ENCODE peak calls at places on chromosomes 4 and X, in four cellular contexts. J is A549, U is HFFc6, E is neural progenitor cell. N is an unnamed sample.
A peak's percentile ranks its signal among the peaks of the same experiment; 100 is the strongest.

GRCh38 chr4:55124337-55125076 is 888 bp downstream of the KDR start:
- DNase-seq in J (no peak), U (no peak), E (peak; percentile 52), N (no peak)

GRCh38 chr4:70705856-70706461 is 15.8 kb upstream of the RUFY3 start:
- DNase-seq in J (no peak), U (peak; percentile 85), E (no peak), N (no peak)

GRCh38 chr4:39319678-39320077 is 46.5 kb downstream of the RFC1 start:
- DNase-seq in J (peak; percentile 53), U (peak; percentile 89), E (no peak), N (peak; percentile 20)

GRCh38 chr4:4875147-4875546 is 15.7 kb downstream of the MSX1 start:
- DNase-seq in J (no peak), U (no peak), E (peak; percentile 14), N (no peak)

GRCh38 chr4:173522160-173522873 is 7.7 kb downstream of the HAND2 start:
- DNase-seq in J (no peak), U (peak; percentile 86), E (peak; percentile 89), N (peak; percentile 63)

GRCh38 chrX:4655743-4656142 is 942.3 kb upstream of the PRKX start:
- DNase-seq in J (no peak), U (no peak), E (no peak), N (no peak)

GRCh38 chr4:148998719-148999118 is 556.5 kb upstream of the NR3C2 start:
- DNase-seq in J (peak; percentile 4), U (no peak), E (peak; percentile 68), N (no peak)

GRCh38 chrX:53538781-53539180 is 104.6 kb upstream of the HSD17B10 start:
- DNase-seq in J (no peak), U (no peak), E (no peak), N (no peak)

GRCh38 chrX:3771756-3772155 is 58.3 kb upstream of the PRKX start:
- DNase-seq in J (no peak), U (no peak), E (no peak), N (no peak)

DNA sequence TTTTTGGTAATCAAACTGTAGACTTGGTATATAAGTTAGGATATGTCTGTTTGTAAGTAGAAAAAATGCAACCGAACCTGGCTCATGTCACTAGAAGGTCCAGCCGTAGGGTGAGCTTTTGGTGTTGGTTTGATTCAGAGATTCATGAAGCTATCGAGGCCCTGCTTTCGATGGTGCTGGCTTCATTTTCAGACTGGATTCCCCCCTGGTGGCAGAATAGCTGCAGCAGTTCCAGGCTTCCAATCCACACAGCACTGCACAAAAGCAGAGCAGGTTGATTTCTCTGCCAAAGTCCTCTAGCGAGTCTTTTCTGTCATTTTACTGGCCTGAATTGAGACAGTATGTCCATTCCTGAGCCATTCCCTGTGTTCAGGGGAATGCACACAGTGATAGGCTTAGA is 33.1 kb downstream of the PDK3 start:
- DNase-seq in J (peak; percentile 51), U (peak; percentile 7), E (peak; percentile 41), N (no peak)
- TF ChIP-seq CTCF in J (peak; percentile 27), U (peak; percentile 44), E (peak; percentile 42), N (peak; percentile 34)

DNA sequence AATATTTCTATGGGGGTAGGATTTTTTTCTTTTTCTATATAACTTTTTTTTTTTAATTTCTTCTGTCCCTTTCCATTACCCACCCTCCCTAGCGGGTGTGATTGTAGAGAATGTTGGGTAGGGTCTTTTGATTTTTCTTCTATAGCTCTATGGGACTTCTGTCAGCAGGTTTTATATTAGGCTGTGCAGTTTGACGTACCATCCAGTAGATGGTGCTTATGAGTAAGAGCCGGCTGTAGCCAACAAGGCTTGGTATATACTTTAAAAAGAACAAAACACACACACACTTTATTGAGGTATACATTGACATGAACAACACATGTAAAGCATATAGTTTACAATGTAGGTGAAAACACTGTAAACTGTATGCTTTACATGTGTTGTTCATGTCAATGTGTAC is 247.9 kb upstream of the POF1B start:
- DNase-seq in J (peak; percentile 9), U (no peak), E (peak; percentile 24), N (no peak)
- TF ChIP-seq CTCF in J (no peak), U (no peak), E (peak; percentile 61), N (peak; percentile 3)

GRCh38 chrX:110045988-110046387 is 43.1 kb downstream of the TMEM164 start:
- DNase-seq in J (peak; percentile 18), U (no peak), E (peak; percentile 43), N (no peak)
- TF ChIP-seq CTCF in J (peak; percentile 19), U (no peak), E (peak; percentile 14), N (no peak)

GRCh38 chr4:169045862-169046584 is 36.0 kb upstream of the CBR4 start:
- DNase-seq in J (peak; percentile 10), U (no peak), E (peak; percentile 63), N (no peak)
- TF ChIP-seq CTCF in J (no peak), U (no peak), E (peak; percentile 46), N (no peak)

GRCh38 chrX:42102586-42103282 is 179.4 kb upstream of the CASK start:
- DNase-seq in J (no peak), U (no peak), E (no peak), N (no peak)
- TF ChIP-seq CTCF in J (no peak), U (no peak), E (no peak), N (no peak)

DNA sequence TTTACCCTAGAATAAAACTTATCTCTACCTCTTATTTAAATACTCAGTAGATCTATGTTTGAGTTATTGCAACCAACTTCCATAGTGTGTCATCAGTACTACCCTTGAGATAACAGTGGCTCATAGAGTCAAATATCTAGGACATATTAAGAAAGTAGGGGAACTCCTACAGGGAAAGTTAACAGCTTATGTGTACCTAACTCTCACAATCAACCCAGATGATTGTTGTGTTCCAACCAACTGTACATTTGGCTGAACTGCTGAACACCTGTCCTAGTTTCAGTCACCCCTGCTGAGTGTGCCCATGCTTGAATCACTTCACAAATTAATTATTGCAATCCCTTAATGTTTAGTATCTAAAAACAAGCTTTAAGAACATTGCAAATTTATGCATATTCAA is 244.2 kb upstream of the GRID2 start:
- DNase-seq in J (no peak), U (no peak), E (no peak), N (no peak)
- TF ChIP-seq CTCF in J (no peak), U (no peak), E (no peak), N (no peak)

DNA sequence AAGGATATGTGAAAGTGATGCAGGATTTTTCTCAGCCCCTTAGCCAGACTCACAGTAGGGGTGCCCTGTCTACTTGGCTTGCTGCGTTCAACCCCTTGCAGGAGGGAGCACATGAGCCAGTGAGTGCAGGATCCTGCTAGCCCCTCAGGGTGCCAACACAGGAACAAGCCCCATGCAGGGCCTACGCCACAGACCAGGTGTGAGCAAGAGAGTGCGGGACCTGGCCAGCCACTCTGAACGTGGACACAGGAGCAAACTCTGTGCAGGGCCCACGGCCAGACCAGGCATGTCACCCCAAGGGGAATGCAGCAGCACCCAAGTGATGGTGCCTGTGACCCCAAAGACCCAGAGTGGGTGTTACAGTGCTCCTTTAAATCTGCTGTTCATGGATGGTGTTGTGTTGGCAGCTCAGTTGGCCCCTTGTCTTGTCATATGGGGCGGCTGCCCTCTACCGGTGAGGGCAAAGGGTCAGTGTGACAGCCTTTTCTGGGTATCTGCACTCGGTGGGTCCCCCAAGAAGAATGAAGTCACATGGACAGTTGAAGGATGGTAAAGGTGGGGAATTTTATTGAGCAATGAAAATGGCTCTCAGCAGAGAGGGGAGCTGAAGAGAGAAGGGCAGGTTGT is 188.4 kb upstream of the MAOA start:
- DNase-seq in J (no peak), U (no peak), E (peak; percentile 26), N (no peak)
- TF ChIP-seq CTCF in J (no peak), U (no peak), E (peak; percentile 43), N (no peak)

GRCh38 chrX:150536455-150537116 is 31.8 kb upstream of the MTM1 start:
- DNase-seq in J (peak; percentile 28), U (no peak), E (no peak), N (no peak)
- TF ChIP-seq CTCF in J (no peak), U (peak; percentile 28), E (no peak), N (no peak)